ENCODE peak calls at places on chromosome 14, in eight cellular contexts. F is CD8-positive, alpha-beta T cell; E is AG09309; L is mesendoderm; T is BE2C; S is endothelial cell of umbilical vein; C is CD8-positive, alpha-beta memory T cell; A is sigmoid colon. Y is an unnamed sample.

GRCh38 chr14:98909251-98909944 is 362.6 kb downstream of the BCL11B start:
- DNase-seq in F (no peak), E (no peak), L (no peak), T (no peak), S (no peak), C (no peak), A (no peak), Y (no peak)

GRCh38 chr14:89690139-89690538 is 264.4 kb downstream of the EFCAB11 start:
- DNase-seq in F (no peak), E (no peak), L (no peak), T (no peak), S (no peak), C (no peak), A (no peak), Y (no peak)

GRCh38 chr14:92586001-92586947 is 72.7 kb downstream of the RIN3 start:
- DNase-seq in F (peak), E (peak), L (no peak), T (no peak), S (peak), C (peak), A (peak), Y (no peak)

GRCh38 chr14:103149847-103150246 is 26.6 kb downstream of the TNFAIP2 start:
- DNase-seq in F (no peak), E (no peak), L (no peak), T (no peak), S (no peak), C (no peak), A (no peak), Y (no peak)

GRCh38 chr14:101474563-101475467 is 86.5 kb upstream of the DIO3 start:
- DNase-seq in F (no peak), E (no peak), L (no peak), T (no peak), S (no peak), C (no peak), A (peak), Y (peak)

GRCh38 chr14:74979442-74980397 is 23.0 kb upstream of the EIF2B2 start:
- DNase-seq in F (no peak), E (no peak), L (peak), T (peak), S (peak), C (no peak), A (no peak), Y (no peak)

GRCh38 chr14:70013269-70013873 is 134.2 kb downstream of the SMOC1 start:
- DNase-seq in F (no peak), E (no peak), L (peak), T (peak), S (peak), C (no peak), A (no peak), Y (no peak)

GRCh38 chr14:104371917-104372316 is 207.6 kb upstream of the C14orf180 start:
- DNase-seq in F (no peak), E (no peak), L (no peak), T (no peak), S (no peak), C (no peak), A (no peak), Y (peak)

GRCh38 chr14:104757238-104757585 is 4.3 kb downstream of the SIVA1 start:
- DNase-seq in F (no peak), E (no peak), L (no peak), T (no peak), S (no peak), C (no peak), A (no peak), Y (no peak)

GRCh38 chr14:67722293-67722692 is 20.6 kb downstream of the RDH12 start:
- DNase-seq in F (no peak), E (no peak), L (peak), T (peak), S (no peak), C (no peak), A (peak), Y (no peak)

GRCh38 chr14:91412939-91413338 is 4.7 kb downstream of the CCDC88C start:
- DNase-seq in F (no peak), E (no peak), L (no peak), T (no peak), S (no peak), C (no peak), A (no peak), Y (no peak)

GRCh38 chr14:75399819-75400678 is 27.8 kb upstream of the JDP2 start:
- DNase-seq in F (no peak), E (no peak), L (peak), T (peak), S (peak), C (no peak), A (peak), Y (peak)

GRCh38 chr14:54627718-54628345 is 60.9 kb downstream of the SAMD4A start:
- DNase-seq in F (no peak), E (no peak), L (peak), T (no peak), S (peak), C (peak), A (no peak), Y (no peak)

GRCh38 chr14:103059556-103059955 is 2.2 kb upstream of the CDC42BPB start:
- DNase-seq in F (no peak), E (no peak), L (no peak), T (no peak), S (no peak), C (no peak), A (no peak), Y (no peak)

GRCh38 chr14:77372304-77372841 is 4.5 kb downstream of the TMED8 start:
- DNase-seq in F (no peak), E (peak), L (no peak), T (no peak), S (no peak), C (no peak), A (no peak), Y (no peak)

GRCh38 chr14:99075061-99075460 is 196.9 kb downstream of the BCL11B start:
- DNase-seq in F (no peak), E (no peak), L (no peak), T (no peak), S (no peak), C (no peak), A (no peak), Y (no peak)

GRCh38 chr14:54102051-54102456 is 145.4 kb upstream of the BMP4 start:
- DNase-seq in F (no peak), E (no peak), L (no peak), T (no peak), S (no peak), C (no peak), A (no peak), Y (no peak)

GRCh38 chr14:99872786-99873440 is 79.7 kb downstream of the EML1 start:
- DNase-seq in F (no peak), E (no peak), L (peak), T (no peak), S (peak), C (no peak), A (no peak), Y (no peak)

GRCh38 chr14:96086574-96087077 is 47.5 kb downstream of the C14orf132 start:
- DNase-seq in F (no peak), E (no peak), L (no peak), T (no peak), S (no peak), C (no peak), A (peak), Y (no peak)
- H3K4me3 ChIP-seq in F (no peak), E (no peak), L (no peak), T (no peak), S (no peak), C (no peak), A (no peak), Y (no peak)

GRCh38 chr14:35742032-35742371 is 67.1 kb downstream of the RALGAPA1 start:
- DNase-seq in F (no peak), E (no peak), L (no peak), T (no peak), S (no peak), C (no peak), A (no peak), Y (no peak)
- H3K4me3 ChIP-seq in F (no peak), E (no peak), L (no peak), T (no peak), S (no peak), C (no peak), A (no peak), Y (no peak)

DNA sequence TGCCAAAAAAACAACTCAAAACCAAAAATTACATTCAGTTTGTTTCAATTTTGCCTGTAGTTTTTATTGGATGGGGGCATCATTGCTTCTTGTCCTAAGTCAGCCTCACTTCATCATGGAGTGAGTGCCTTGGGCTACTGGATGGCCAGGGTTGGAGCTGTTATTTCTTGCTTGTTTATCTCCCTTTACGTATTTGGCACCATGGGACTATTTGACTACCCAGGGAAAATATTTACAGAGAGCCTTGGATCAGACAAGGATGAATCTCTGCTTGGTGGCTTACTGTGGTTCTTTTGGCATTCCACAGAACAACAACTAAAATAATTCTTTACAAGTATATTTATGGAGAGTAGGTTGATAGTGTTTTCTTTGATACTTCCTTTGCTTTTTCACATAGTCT is 160.8 kb upstream of the SEL1L start:
- DNase-seq in F (no peak), E (no peak), L (no peak), T (no peak), S (no peak), C (no peak), A (no peak), Y (no peak)
- H3K4me3 ChIP-seq in F (no peak), E (no peak), L (no peak), T (no peak), S (no peak), C (no peak), A (no peak), Y (no peak)

GRCh38 chr14:88004637-88005036 is 298 bp upstream of the GPR65 start:
- DNase-seq in F (no peak), E (no peak), L (no peak), T (no peak), S (no peak), C (no peak), A (no peak), Y (no peak)
- H3K4me3 ChIP-seq in F (no peak), E (no peak), L (no peak), T (no peak), S (no peak), C (no peak), A (no peak), Y (no peak)

GRCh38 chr14:29900609-29901350 is 26.9 kb downstream of the PRKD1 start:
- DNase-seq in F (no peak), E (no peak), L (no peak), T (no peak), S (no peak), C (no peak), A (no peak), Y (no peak)
- H3K4me3 ChIP-seq in F (no peak), E (no peak), L (no peak), T (no peak), S (no peak), C (no peak), A (no peak), Y (no peak)